ENCODE peak calls at places on chromosomes 16 and 17, in nine cellular contexts. F is body of pancreas; B is NCI-H1105 treated with DMSO at 0.1 percent for 48 hours; W is T-helper 2 cell; C is dorsolateral prefrontal cortex; M is activated CD4-positive, alpha-beta T cell treated with anti-CD3 and anti-CD28 coated beads, Interleukin-2, amount 10 ng/mL, durations not matched to agents 7 days and 5 days; T is right cardiac atrium; R is GM23338; Y is prostate gland. I is an unnamed sample.

GRCh38 chr17:18182978-18183333 is 672 bp upstream of the ALKBH5 start:
- DNase-seq in F (peak; percentile 78), B (peak; percentile 87), W (peak; percentile 57), C (peak; percentile 85), M (peak; percentile 83), T (peak; percentile 97), R (no peak), Y (peak; percentile 69), I (peak; percentile 40)

GRCh38 chr17:69567130-69567529 is 152.6 kb downstream of the MAP2K6 start:
- DNase-seq in F (no peak), B (no peak), W (no peak), C (no peak), M (no peak), T (no peak), R (peak; percentile 41), Y (no peak), I (no peak)

GRCh38 chr17:16484445-16485169 is 7.4 kb downstream of the LRRC75A start:
- DNase-seq in F (no peak), B (no peak), W (no peak), C (no peak), M (no peak), T (no peak), R (peak; percentile 40), Y (no peak), I (no peak)

GRCh38 chr17:48225725-48226567 is 118.4 kb downstream of the SNX11 start:
- DNase-seq in F (no peak), B (no peak), W (no peak), C (no peak), M (no peak), T (no peak), R (no peak), Y (no peak), I (no peak)

GRCh38 chr17:40313660-40314556 is 4.9 kb downstream of the RARA start:
- DNase-seq in F (peak; percentile 4), B (peak; percentile 93), W (no peak), C (no peak), M (no peak), T (no peak), R (no peak), Y (no peak), I (no peak)

GRCh38 chr16:55476625-55477533 is 2.1 kb upstream of the MMP2 start:
- DNase-seq in F (no peak), B (no peak), W (no peak), C (no peak), M (no peak), T (peak; percentile 88), R (no peak), Y (no peak), I (no peak)

GRCh38 chr17:7408341-7408740 is 696 bp downstream of the NLGN2 start:
- DNase-seq in F (no peak), B (no peak), W (no peak), C (no peak), M (no peak), T (peak; percentile 47), R (peak; percentile 62), Y (no peak), I (no peak)

GRCh38 chr17:8125196-8125946 is 1.5 kb upstream of the HES7 start:
- DNase-seq in F (peak; percentile 88), B (peak; percentile 69), W (peak; percentile 59), C (peak; percentile 81), M (peak; percentile 81), T (peak; percentile 88), R (peak; percentile 74), Y (peak; percentile 80), I (peak; percentile 91)

GRCh38 chr17:79622201-79622601 is 11.3 kb upstream of the RBFOX3 start:
- DNase-seq in F (no peak), B (no peak), W (no peak), C (no peak), M (no peak), T (no peak), R (no peak), Y (no peak), I (peak; percentile 46)

GRCh38 chr17:57636274-57636673 is 108.8 kb downstream of the CCDC182 start:
- DNase-seq in F (no peak), B (no peak), W (no peak), C (no peak), M (no peak), T (no peak), R (no peak), Y (no peak), I (no peak)

GRCh38 chr17:75105269-75106080 is 4.3 kb upstream of the ARMC7 start:
- DNase-seq in F (peak; percentile 75), B (peak; percentile 69), W (no peak), C (peak; percentile 16), M (peak; percentile 40), T (peak; percentile 78), R (peak; percentile 85), Y (peak; percentile 70), I (no peak)

GRCh38 chr17:9768381-9768934 is 22.9 kb downstream of the DHRS7C start:
- DNase-seq in F (no peak), B (peak; percentile 6), W (no peak), C (no peak), M (no peak), T (no peak), R (peak; percentile 62), Y (no peak), I (no peak)

GRCh38 chr16:85104821-85105391 is 7.4 kb downstream of the CIBAR2 start:
- DNase-seq in F (no peak), B (no peak), W (no peak), C (no peak), M (peak; percentile 50), T (peak; percentile 49), R (no peak), Y (no peak), I (no peak)

GRCh38 chr17:82864721-82865240 is 25.0 kb upstream of the ZNF750 start:
- DNase-seq in F (no peak), B (no peak), W (no peak), C (no peak), M (no peak), T (peak; percentile 29), R (no peak), Y (no peak), I (no peak)

GRCh38 chr17:49005140-49005539 is 8.0 kb downstream of the IGF2BP1 start:
- DNase-seq in F (no peak), B (no peak), W (no peak), C (no peak), M (no peak), T (no peak), R (no peak), Y (no peak), I (no peak)

GRCh38 chr16:89115216-89115949 is 21.7 kb downstream of the ACSF3 start:
- DNase-seq in F (peak; percentile 46), B (no peak), W (peak; percentile 66), C (peak; percentile 53), M (peak; percentile 94), T (peak; percentile 90), R (no peak), Y (peak; percentile 13), I (peak; percentile 85)

GRCh38 chr16:80552277-80552676 is 11.5 kb downstream of the DYNLRB2 start:
- DNase-seq in F (no peak), B (no peak), W (no peak), C (no peak), M (no peak), T (no peak), R (no peak), Y (peak; percentile 54), I (no peak)

GRCh38 chr17:20948984-20949777 is 93.6 kb downstream of the USP22 start:
- DNase-seq in F (no peak), B (no peak), W (no peak), C (no peak), M (no peak), T (no peak), R (no peak), Y (no peak), I (no peak)

GRCh38 chr16:58421529-58421928 is 29.3 kb downstream of the GINS3 start:
- DNase-seq in F (no peak), B (peak; percentile 8), W (no peak), C (no peak), M (no peak), T (peak; percentile 75), R (no peak), Y (no peak), I (no peak)

GRCh38 chr17:2580641-2581040 is 12.8 kb upstream of the PAFAH1B1 start:
- DNase-seq in F (no peak), B (no peak), W (no peak), C (peak; percentile 57), M (no peak), T (no peak), R (no peak), Y (no peak), I (no peak)

GRCh38 chr17:37744961-37745800 is at the start of gene HNF1B:
- DNase-seq in F (peak; percentile 81), B (no peak), W (no peak), C (no peak), M (no peak), T (peak; percentile 40), R (peak; percentile 83), Y (peak; percentile 74), I (no peak)

GRCh38 chr16:66509576-66509975 is 40.3 kb downstream of the TK2 start:
- DNase-seq in F (no peak), B (no peak), W (no peak), C (no peak), M (no peak), T (no peak), R (no peak), Y (no peak), I (no peak)

GRCh38 chr16:20364051-20364450 is 11.5 kb upstream of the UMOD start:
- DNase-seq in F (no peak), B (no peak), W (no peak), C (no peak), M (no peak), T (no peak), R (no peak), Y (no peak), I (no peak)

GRCh38 chr17:80795737-80796136 is 195.9 kb upstream of the CHMP6 start:
- DNase-seq in F (peak; percentile 30), B (peak; percentile 7), W (no peak), C (peak; percentile 81), M (no peak), T (peak; percentile 85), R (no peak), Y (no peak), I (no peak)